ENCODE peak calls at places on chromosomes 4 and X, in ten cellular contexts. One of them, this sample, is unnamed.

GRCh38 chrX:35726176-35726575 is 72.0 kb upstream of the MAGEB16 start:
- DNase-seq in NCI-H510A treated with DMSO at 0.1 percent for 48 hours: peak
- DNase-seq in posterior cingulate gyrus: no peak
- DNase-seq in astrocyte of the spinal cord: peak
- DNase-seq in NCI-H2029: no peak
- DNase-seq in NCI-H1417: peak
- DNase-seq in OCI-LY7: peak
- DNase-seq in hippocampal formation: no peak
- DNase-seq in right cardiac atrium: no peak
- DNase-seq in epithelial cell of proximal tubule: no peak
- DNase-seq in this sample: no peak

GRCh38 chr4:103429283-103429682 is 231.1 kb upstream of the CENPE start:
- DNase-seq in NCI-H510A treated with DMSO at 0.1 percent for 48 hours: no peak
- DNase-seq in posterior cingulate gyrus: no peak
- DNase-seq in astrocyte of the spinal cord: no peak
- DNase-seq in NCI-H2029: no peak
- DNase-seq in NCI-H1417: no peak
- DNase-seq in OCI-LY7: no peak
- DNase-seq in hippocampal formation: no peak
- DNase-seq in right cardiac atrium: no peak
- DNase-seq in epithelial cell of proximal tubule: no peak
- DNase-seq in this sample: no peak

GRCh38 chr4:136590440-136590839 is 941.9 kb downstream of the PCDH18 start:
- DNase-seq in NCI-H510A treated with DMSO at 0.1 percent for 48 hours: no peak
- DNase-seq in posterior cingulate gyrus: no peak
- DNase-seq in astrocyte of the spinal cord: no peak
- DNase-seq in NCI-H2029: no peak
- DNase-seq in NCI-H1417: no peak
- DNase-seq in OCI-LY7: no peak
- DNase-seq in hippocampal formation: no peak
- DNase-seq in right cardiac atrium: no peak
- DNase-seq in epithelial cell of proximal tubule: no peak
- DNase-seq in this sample: no peak

GRCh38 chrX:118631586-118631985 is 95.8 kb upstream of the IL13RA1 start:
- DNase-seq in NCI-H510A treated with DMSO at 0.1 percent for 48 hours: no peak
- DNase-seq in posterior cingulate gyrus: no peak
- DNase-seq in astrocyte of the spinal cord: no peak
- DNase-seq in NCI-H2029: no peak
- DNase-seq in NCI-H1417: no peak
- DNase-seq in OCI-LY7: no peak
- DNase-seq in hippocampal formation: no peak
- DNase-seq in right cardiac atrium: no peak
- DNase-seq in epithelial cell of proximal tubule: no peak
- DNase-seq in this sample: peak

GRCh38 chrX:118552501-118552900 is 56.9 kb downstream of the DOCK11 start:
- DNase-seq in NCI-H510A treated with DMSO at 0.1 percent for 48 hours: no peak
- DNase-seq in posterior cingulate gyrus: peak
- DNase-seq in astrocyte of the spinal cord: peak
- DNase-seq in NCI-H2029: no peak
- DNase-seq in NCI-H1417: no peak
- DNase-seq in OCI-LY7: no peak
- DNase-seq in hippocampal formation: no peak
- DNase-seq in right cardiac atrium: no peak
- DNase-seq in epithelial cell of proximal tubule: no peak
- DNase-seq in this sample: peak

GRCh38 chr4:22962186-22962786 is 269.5 kb downstream of the GBA3 start:
- DNase-seq in NCI-H510A treated with DMSO at 0.1 percent for 48 hours: no peak
- DNase-seq in posterior cingulate gyrus: no peak
- DNase-seq in astrocyte of the spinal cord: peak
- DNase-seq in NCI-H2029: no peak
- DNase-seq in NCI-H1417: peak
- DNase-seq in OCI-LY7: peak
- DNase-seq in hippocampal formation: no peak
- DNase-seq in right cardiac atrium: no peak
- DNase-seq in epithelial cell of proximal tubule: no peak
- DNase-seq in this sample: peak

GRCh38 chr4:108048997-108049396 is 59.3 kb downstream of the HADH start:
- DNase-seq in NCI-H510A treated with DMSO at 0.1 percent for 48 hours: no peak
- DNase-seq in posterior cingulate gyrus: no peak
- DNase-seq in astrocyte of the spinal cord: no peak
- DNase-seq in NCI-H2029: no peak
- DNase-seq in NCI-H1417: no peak
- DNase-seq in OCI-LY7: no peak
- DNase-seq in hippocampal formation: no peak
- DNase-seq in right cardiac atrium: no peak
- DNase-seq in epithelial cell of proximal tubule: no peak
- DNase-seq in this sample: no peak

GRCh38 chr4:123516576-123516975 is 120.0 kb downstream of the SPRY1 start:
- DNase-seq in NCI-H510A treated with DMSO at 0.1 percent for 48 hours: no peak
- DNase-seq in posterior cingulate gyrus: no peak
- DNase-seq in astrocyte of the spinal cord: no peak
- DNase-seq in NCI-H2029: no peak
- DNase-seq in NCI-H1417: no peak
- DNase-seq in OCI-LY7: no peak
- DNase-seq in hippocampal formation: no peak
- DNase-seq in right cardiac atrium: no peak
- DNase-seq in epithelial cell of proximal tubule: peak
- DNase-seq in this sample: no peak

GRCh38 chr4:168694669-168695068 is 197.8 kb downstream of the PALLD start:
- DNase-seq in NCI-H510A treated with DMSO at 0.1 percent for 48 hours: no peak
- DNase-seq in posterior cingulate gyrus: no peak
- DNase-seq in astrocyte of the spinal cord: peak
- DNase-seq in NCI-H2029: no peak
- DNase-seq in NCI-H1417: peak
- DNase-seq in OCI-LY7: no peak
- DNase-seq in hippocampal formation: no peak
- DNase-seq in right cardiac atrium: no peak
- DNase-seq in epithelial cell of proximal tubule: no peak
- DNase-seq in this sample: no peak

GRCh38 chr4:8872402-8873291 is 1.0 kb upstream of the HMX1 start:
- DNase-seq in NCI-H510A treated with DMSO at 0.1 percent for 48 hours: no peak
- DNase-seq in posterior cingulate gyrus: no peak
- DNase-seq in astrocyte of the spinal cord: no peak
- DNase-seq in NCI-H2029: no peak
- DNase-seq in NCI-H1417: no peak
- DNase-seq in OCI-LY7: no peak
- DNase-seq in hippocampal formation: no peak
- DNase-seq in right cardiac atrium: no peak
- DNase-seq in epithelial cell of proximal tubule: no peak
- DNase-seq in this sample: no peak

GRCh38 chrX:74080165-74080564 is 223.8 kb upstream of the ZCCHC13 start:
- DNase-seq in NCI-H510A treated with DMSO at 0.1 percent for 48 hours: no peak
- DNase-seq in posterior cingulate gyrus: no peak
- DNase-seq in astrocyte of the spinal cord: no peak
- DNase-seq in NCI-H2029: no peak
- DNase-seq in NCI-H1417: no peak
- DNase-seq in OCI-LY7: no peak
- DNase-seq in hippocampal formation: no peak
- DNase-seq in right cardiac atrium: no peak
- DNase-seq in epithelial cell of proximal tubule: no peak
- DNase-seq in this sample: no peak

GRCh38 chr4:101774807-101775206 is 15.7 kb upstream of the BANK1 start:
- DNase-seq in NCI-H510A treated with DMSO at 0.1 percent for 48 hours: no peak
- DNase-seq in posterior cingulate gyrus: no peak
- DNase-seq in astrocyte of the spinal cord: peak
- DNase-seq in NCI-H2029: no peak
- DNase-seq in NCI-H1417: no peak
- DNase-seq in OCI-LY7: no peak
- DNase-seq in hippocampal formation: no peak
- DNase-seq in right cardiac atrium: no peak
- DNase-seq in epithelial cell of proximal tubule: no peak
- DNase-seq in this sample: no peak

GRCh38 chr4:54585321-54586000 is 72.3 kb upstream of the KIT start:
- DNase-seq in NCI-H510A treated with DMSO at 0.1 percent for 48 hours: no peak
- DNase-seq in posterior cingulate gyrus: no peak
- DNase-seq in astrocyte of the spinal cord: peak
- DNase-seq in NCI-H2029: no peak
- DNase-seq in NCI-H1417: no peak
- DNase-seq in OCI-LY7: no peak
- DNase-seq in hippocampal formation: no peak
- DNase-seq in right cardiac atrium: no peak
- DNase-seq in epithelial cell of proximal tubule: no peak
- DNase-seq in this sample: no peak

GRCh38 chr4:8777320-8778196 is 94.1 kb downstream of the HMX1 start:
- DNase-seq in NCI-H510A treated with DMSO at 0.1 percent for 48 hours: no peak
- DNase-seq in posterior cingulate gyrus: peak
- DNase-seq in astrocyte of the spinal cord: no peak
- DNase-seq in NCI-H2029: no peak
- DNase-seq in NCI-H1417: no peak
- DNase-seq in OCI-LY7: no peak
- DNase-seq in hippocampal formation: no peak
- DNase-seq in right cardiac atrium: no peak
- DNase-seq in epithelial cell of proximal tubule: no peak
- DNase-seq in this sample: no peak

This sample was measured in MV-4-11.